ENCODE peak calls at places on chromosomes 12 and 14, in ten cellular contexts. L is AG09309; J is stomach; Q is AG04449; F is aorta; V is fibroblast of mammary gland; K is mammary epithelial cell; G is SJSA1; T is effector memory CD4-positive, alpha-beta T cell; N is IMR-90. C is an unnamed sample.

GRCh38 chr12:49763006-49763591 is 21.7 kb downstream of the TMBIM6 start:
- DNase-seq in Q (no peak), L (no peak), K (peak; percentile 19), G (peak; percentile 66), F (peak; percentile 79), T (peak; percentile 62), N (peak; percentile 39), V (peak; percentile 54), J (peak; percentile 78), C (no peak)

GRCh38 chr14:38835874-38836273 is 267.2 kb downstream of the SEC23A start:
- DNase-seq in Q (no peak), N (no peak), V (no peak), K (no peak), L (no peak), T (no peak), G (no peak), J (no peak), F (no peak), C (no peak)

GRCh38 chr14:34365309-34365915 is 96.6 kb downstream of the SPTSSA start:
- DNase-seq in N (peak; percentile 13), J (no peak), K (no peak), G (no peak), V (peak; percentile 28), F (no peak), T (no peak), L (no peak), Q (no peak), C (no peak)

GRCh38 chr12:23760495-23760894 is 189.0 kb downstream of the SOX5 start:
- DNase-seq in V (no peak), K (no peak), L (no peak), N (no peak), Q (no peak), F (no peak), T (no peak), G (no peak), J (no peak), C (peak; percentile 79)

GRCh38 chr12:678747-679712 is 15.8 kb upstream of the NINJ2 start:
- DNase-seq in G (no peak), K (no peak), Q (no peak), F (no peak), T (no peak), L (no peak), J (no peak), N (no peak), V (no peak), C (no peak)

GRCh38 chr12:124542021-124542941 is 25.1 kb downstream of the NCOR2 start:
- DNase-seq in N (no peak), K (no peak), L (no peak), J (no peak), V (no peak), G (no peak), T (no peak), F (no peak), Q (no peak), C (no peak)

GRCh38 chr12:76674669-76675315 is 89.1 kb upstream of the ZDHHC17 start:
- DNase-seq in N (no peak), V (no peak), K (no peak), T (no peak), Q (no peak), L (no peak), F (no peak), J (no peak), G (no peak), C (no peak)

GRCh38 chr12:28057856-28058615 is 85.5 kb upstream of the PTHLH start:
- DNase-seq in F (no peak), T (no peak), G (no peak), J (no peak), V (no peak), K (peak; percentile 99), Q (no peak), N (peak; percentile 25), L (peak; percentile 68), C (peak; percentile 44)

GRCh38 chr12:6267007-6267721 is 43.3 kb upstream of the PLEKHG6 start:
- DNase-seq in K (peak; percentile 84), T (no peak), J (no peak), N (peak; percentile 75), V (peak; percentile 45), F (no peak), L (peak; percentile 52), G (no peak), Q (no peak), C (peak; percentile 23)

GRCh38 chr12:116389990-116390655 is 112.6 kb upstream of the MED13L start:
- DNase-seq in Q (peak; percentile 95), K (peak; percentile 97), F (peak; percentile 46), N (peak; percentile 98), L (peak; percentile 95), T (no peak), V (peak; percentile 99), G (peak; percentile 82), J (no peak), C (peak; percentile 95)

GRCh38 chr14:71675902-71676291 is 256.3 kb upstream of the RGS6 start:
- DNase-seq in T (no peak), G (no peak), F (no peak), J (no peak), N (peak; percentile 37), L (no peak), Q (no peak), V (peak; percentile 27), K (peak; percentile 66), C (no peak)

GRCh38 chr12:113860950-113861349 is 105.2 kb downstream of the RBM19 start:
- DNase-seq in G (peak; percentile 85), K (peak; percentile 19), N (peak; percentile 98), T (no peak), V (peak; percentile 92), Q (peak; percentile 82), F (no peak), J (no peak), L (peak; percentile 78), C (peak; percentile 62)

GRCh38 chr12:29427964-29428363 is 47.0 kb upstream of the ERGIC2 start:
- DNase-seq in K (no peak), N (no peak), L (no peak), Q (no peak), T (no peak), G (no peak), J (no peak), V (no peak), F (no peak), C (no peak)

GRCh38 chr14:54152351-54152750 is 195.7 kb upstream of the BMP4 start:
- DNase-seq in Q (no peak), T (no peak), V (no peak), G (no peak), L (no peak), F (no peak), J (no peak), K (no peak), N (no peak), C (no peak)

GRCh38 chr12:117803013-117803412 is 165.8 kb downstream of the KSR2 start:
- DNase-seq in T (no peak), J (no peak), Q (no peak), N (no peak), K (peak; percentile 30), G (no peak), V (no peak), F (no peak), L (no peak), C (no peak)

GRCh38 chr12:68175566-68176033 is 16.1 kb upstream of the IFNG start:
- DNase-seq in K (peak; percentile 25), J (no peak), L (no peak), T (peak; percentile 55), F (no peak), Q (no peak), V (no peak), G (no peak), N (no peak), C (no peak)

GRCh38 chr12:124359671-124360581 is 65.0 kb downstream of the RFLNA start:
- DNase-seq in Q (no peak), V (no peak), G (no peak), K (no peak), N (no peak), T (no peak), J (peak; percentile 94), L (no peak), F (peak; percentile 91), C (peak; percentile 13)

GRCh38 chr12:15155271-15155670 is 65.9 kb downstream of the RERG start:
- DNase-seq in T (no peak), Q (no peak), V (no peak), K (peak; percentile 41), G (no peak), J (peak; percentile 38), L (no peak), N (no peak), F (peak; percentile 56), C (no peak)

GRCh38 chr14:89855961-89856360 is 98.6 kb downstream of the EFCAB11 start:
- DNase-seq in N (peak; percentile 89), G (no peak), F (no peak), V (peak; percentile 87), T (no peak), Q (peak; percentile 58), K (peak; percentile 68), L (peak; percentile 82), J (no peak), C (peak; percentile 68)
- H3K4me3 ChIP-seq in N (no peak overlapping the region), G (no peak overlapping the region), F (no peak overlapping the region), V (no peak overlapping the region), T (no peak overlapping the region), Q (no peak overlapping the region), K (no peak overlapping the region), L (no peak overlapping the region), J (no peak overlapping the region), C (no peak overlapping the region)

DNA sequence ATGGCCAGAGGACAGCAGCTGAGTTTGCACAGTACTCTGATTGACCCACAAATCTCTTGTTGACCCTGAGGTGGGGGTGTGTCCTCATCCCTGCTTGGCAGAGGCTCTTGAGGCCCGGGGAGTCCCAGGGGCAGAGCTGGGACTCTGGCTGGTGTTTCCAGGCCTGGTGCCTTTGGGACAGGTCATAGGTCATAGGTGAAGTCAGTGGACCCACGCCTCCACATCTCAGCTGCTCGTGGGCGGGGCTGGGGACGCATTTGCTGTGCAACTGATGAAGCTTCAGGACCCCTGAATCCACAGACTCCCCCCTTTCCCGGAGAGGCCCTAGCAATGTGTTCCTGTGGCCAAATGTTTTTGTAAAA is 404 bp upstream of the CACNA2D4 start:
- DNase-seq in J (peak; percentile 21), K (no peak), Q (no peak), G (no peak), F (peak; percentile 43), N (no peak), L (no peak), V (no peak), T (no peak), C (no peak)
- H3K4me3 ChIP-seq in J (no peak overlapping the region), K (no peak overlapping the region), Q (no peak overlapping the region), G (no peak overlapping the region), F (no peak overlapping the region), N (no peak overlapping the region), L (no peak overlapping the region), V (no peak overlapping the region), T (no peak overlapping the region), C (no peak overlapping the region)

GRCh38 chr14:65010211-65010931 is 23.7 kb downstream of the FNTB start:
- DNase-seq in L (no peak), J (no peak), G (no peak), V (no peak), K (no peak), N (no peak), Q (no peak), T (no peak), F (no peak), C (no peak)
- H3K4me3 ChIP-seq in L (no peak overlapping the region), J (no peak overlapping the region), G (no peak overlapping the region), V (no peak overlapping the region), K (no peak overlapping the region), N (no peak overlapping the region), Q (no peak overlapping the region), T (no peak overlapping the region), F (no peak overlapping the region), C (no peak overlapping the region)

DNA sequence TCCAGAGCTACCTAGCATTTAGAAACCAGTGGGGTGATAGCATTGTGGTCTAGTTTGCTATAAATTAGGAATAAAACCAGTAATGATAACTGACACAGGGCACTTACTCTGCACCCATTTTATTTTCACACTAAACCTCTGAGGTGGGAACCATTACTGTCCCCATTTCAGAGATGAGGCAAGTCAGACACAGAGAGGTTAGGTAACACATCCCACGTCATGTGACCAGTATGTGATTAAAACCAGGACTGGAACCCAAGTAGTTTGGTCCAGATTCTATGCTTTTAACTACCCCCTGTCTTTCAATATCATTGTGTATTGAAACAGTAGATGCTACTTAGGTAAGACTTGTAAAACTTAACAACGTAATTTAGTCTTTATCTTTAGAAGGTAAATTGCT is 110.2 kb downstream of the PLXNC1 start:
- DNase-seq in V (no peak), F (no peak), G (no peak), L (no peak), N (no peak), T (no peak), J (no peak), Q (no peak), K (no peak), C (no peak)
- H3K4me3 ChIP-seq in V (no peak overlapping the region), F (no peak overlapping the region), G (no peak overlapping the region), L (no peak overlapping the region), N (no peak overlapping the region), T (no peak overlapping the region), J (no peak overlapping the region), Q (no peak overlapping the region), K (no peak overlapping the region), C (no peak overlapping the region)